ENCODE peak calls at places on chromosomes 12 and 14, in six cellular contexts. One of them, this sample, is unnamed.

GRCh38 chr14:37594916-37595808 is at the start of the genes FOXA1 and TTC6:
- DNase-seq in IMR-90: peak; percentile 24
- DNase-seq in H7: peak; percentile 89
- DNase-seq in aorta: no peak
- DNase-seq in fibroblast of lung: peak; percentile 12
- DNase-seq in mucosa of descending colon: peak; percentile 74
- DNase-seq in this sample: peak; percentile 83

GRCh38 chr14:49892301-49892635 is 614 bp upstream of the ARF6 start:
- DNase-seq in IMR-90: peak; percentile 82
- DNase-seq in H7: no peak
- DNase-seq in aorta: no peak
- DNase-seq in fibroblast of lung: peak; percentile 80
- DNase-seq in mucosa of descending colon: peak; percentile 78
- DNase-seq in this sample: peak; percentile 57

GRCh38 chr14:104431351-104431928 is 148.1 kb upstream of the C14orf180 start:
- DNase-seq in IMR-90: no peak
- DNase-seq in H7: no peak
- DNase-seq in aorta: peak; percentile 33
- DNase-seq in fibroblast of lung: no peak
- DNase-seq in mucosa of descending colon: no peak
- DNase-seq in this sample: no peak

GRCh38 chr12:65556676-65557424 is 267.4 kb upstream of the HMGA2 start:
- DNase-seq in IMR-90: peak; percentile 85
- DNase-seq in H7: peak; percentile 84
- DNase-seq in aorta: peak; percentile 80
- DNase-seq in fibroblast of lung: peak; percentile 72
- DNase-seq in mucosa of descending colon: peak; percentile 89
- DNase-seq in this sample: peak; percentile 84

GRCh38 chr14:23294734-23295561 is 7.7 kb downstream of the PPP1R3E start:
- DNase-seq in IMR-90: peak; percentile 51
- DNase-seq in H7: no peak
- DNase-seq in aorta: no peak
- DNase-seq in fibroblast of lung: peak; percentile 24
- DNase-seq in mucosa of descending colon: peak; percentile 74
- DNase-seq in this sample: peak; percentile 50

GRCh38 chr12:105831372-105831771 is 307.4 kb downstream of the NUAK1 start:
- DNase-seq in IMR-90: no peak
- DNase-seq in H7: peak; percentile 44
- DNase-seq in aorta: no peak
- DNase-seq in fibroblast of lung: no peak
- DNase-seq in mucosa of descending colon: no peak
- DNase-seq in this sample: no peak

GRCh38 chr12:117403586-117404139 is 42.2 kb upstream of the NOS1 start:
- DNase-seq in IMR-90: no peak
- DNase-seq in H7: no peak
- DNase-seq in aorta: no peak
- DNase-seq in fibroblast of lung: no peak
- DNase-seq in mucosa of descending colon: no peak
- DNase-seq in this sample: no peak

GRCh38 chr12:6764011-6764828 is 1.9 kb upstream of the PTMS start:
- DNase-seq in IMR-90: peak; percentile 99
- DNase-seq in H7: peak; percentile 96
- DNase-seq in aorta: peak; percentile 97
- DNase-seq in fibroblast of lung: peak; percentile 100
- DNase-seq in mucosa of descending colon: peak; percentile 83
- DNase-seq in this sample: peak; percentile 86

GRCh38 chr14:103123634-103124500 is 606 bp downstream of the TNFAIP2 start:
- DNase-seq in IMR-90: no peak
- DNase-seq in H7: peak; percentile 88
- DNase-seq in aorta: peak; percentile 76
- DNase-seq in fibroblast of lung: no peak
- DNase-seq in mucosa of descending colon: peak; percentile 54
- DNase-seq in this sample: peak; percentile 56

GRCh38 chr14:30264161-30264560 is 294.8 kb upstream of the G2E3 start:
- DNase-seq in IMR-90: no peak
- DNase-seq in H7: no peak
- DNase-seq in aorta: no peak
- DNase-seq in fibroblast of lung: no peak
- DNase-seq in mucosa of descending colon: no peak
- DNase-seq in this sample: no peak

GRCh38 chr14:30266290-30266689 is 292.7 kb upstream of the G2E3 start:
- DNase-seq in IMR-90: no peak
- DNase-seq in H7: no peak
- DNase-seq in aorta: no peak
- DNase-seq in fibroblast of lung: no peak
- DNase-seq in mucosa of descending colon: no peak
- DNase-seq in this sample: no peak

GRCh38 chr14:30272848-30273563 is 286.0 kb upstream of the G2E3 start:
- DNase-seq in IMR-90: no peak
- DNase-seq in H7: no peak
- DNase-seq in aorta: no peak
- DNase-seq in fibroblast of lung: no peak
- DNase-seq in mucosa of descending colon: no peak
- DNase-seq in this sample: no peak

GRCh38 chr14:30270200-30271161 is 288.5 kb upstream of the G2E3 start:
- DNase-seq in IMR-90: peak; percentile 81
- DNase-seq in H7: peak; percentile 41
- DNase-seq in aorta: peak; percentile 90
- DNase-seq in fibroblast of lung: peak; percentile 74
- DNase-seq in mucosa of descending colon: peak; percentile 82
- DNase-seq in this sample: peak; percentile 84

DNA sequence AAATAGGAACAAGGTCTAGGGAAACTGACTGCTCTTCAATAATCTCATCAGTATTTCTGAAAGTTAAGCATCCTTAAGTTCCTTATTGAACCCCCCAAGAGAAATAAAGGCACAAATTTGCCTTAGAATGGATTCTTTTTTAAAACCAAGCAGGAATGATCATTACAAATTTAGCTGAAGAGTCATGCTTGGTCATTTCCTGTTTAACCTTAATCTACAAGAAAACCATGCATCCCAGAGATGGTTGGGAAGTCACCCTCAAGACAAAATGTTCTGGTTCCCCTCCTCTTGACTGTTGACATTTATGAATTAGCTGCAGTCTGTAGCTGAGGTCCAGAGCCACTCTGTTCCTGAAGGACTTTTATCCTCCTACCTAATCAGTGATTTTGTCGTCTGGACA is 291.8 kb upstream of the G2E3 start:
- DNase-seq in IMR-90: peak; percentile 68
- DNase-seq in H7: no peak
- DNase-seq in aorta: no peak
- DNase-seq in fibroblast of lung: peak; percentile 62
- DNase-seq in mucosa of descending colon: no peak
- DNase-seq in this sample: no peak
- H3K4me3 ChIP-seq in IMR-90: no peak overlapping the region
- H3K4me3 ChIP-seq in H7: no peak overlapping the region
- H3K4me3 ChIP-seq in aorta: no peak overlapping the region
- H3K4me3 ChIP-seq in fibroblast of lung: no peak overlapping the region
- H3K4me3 ChIP-seq in mucosa of descending colon: no peak overlapping the region
- H3K4me3 ChIP-seq in this sample: no peak overlapping the region

DNA sequence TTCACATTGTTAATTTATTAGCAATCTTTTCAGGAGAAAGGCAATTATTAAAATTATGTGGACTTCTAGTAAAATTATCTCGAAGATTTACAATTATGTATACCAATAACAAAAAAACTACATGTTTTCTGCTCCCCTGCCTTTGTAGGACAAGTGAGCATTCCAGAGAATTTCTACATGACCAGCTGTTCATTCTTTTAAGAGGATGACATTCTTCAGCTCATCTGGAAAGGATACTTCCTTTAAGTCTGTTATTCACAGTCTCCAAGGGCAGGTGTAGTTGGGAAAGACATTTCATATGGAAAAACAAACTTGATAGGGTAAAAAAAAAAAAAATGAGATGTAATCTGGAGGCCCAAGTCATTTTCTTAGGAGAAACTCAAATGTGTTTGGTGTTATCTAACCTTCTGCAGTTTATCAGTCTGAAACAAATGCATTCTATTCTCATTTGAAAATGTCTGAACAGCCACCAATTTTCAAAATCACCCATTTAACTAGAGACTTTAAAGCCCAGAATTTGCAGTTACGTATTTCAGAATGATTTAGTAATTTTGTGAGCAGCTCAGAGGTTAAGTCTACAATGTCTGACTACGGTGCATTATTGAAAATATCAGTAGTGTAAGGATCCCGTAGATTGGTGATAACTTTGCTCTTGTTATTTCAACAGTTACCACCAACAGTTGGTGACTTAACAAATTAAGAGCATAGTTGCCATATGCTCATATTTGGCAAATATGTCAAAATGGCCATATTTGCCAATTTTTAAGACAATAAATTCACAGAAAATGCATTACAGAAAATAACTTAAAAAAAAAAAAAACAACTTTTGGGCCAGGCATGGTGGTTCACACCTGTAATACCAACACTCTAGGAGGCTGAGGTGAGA is 1.8 kb upstream of the PHLDA1 start:
- DNase-seq in IMR-90: peak; percentile 64
- DNase-seq in H7: no peak
- DNase-seq in aorta: no peak
- DNase-seq in fibroblast of lung: peak; percentile 61
- DNase-seq in mucosa of descending colon: no peak
- DNase-seq in this sample: no peak
- H3K4me3 ChIP-seq in IMR-90: peak overlapping the region; percentile 59
- H3K4me3 ChIP-seq in H7: peak overlapping the region; percentile 90
- H3K4me3 ChIP-seq in aorta: no peak overlapping the region
- H3K4me3 ChIP-seq in fibroblast of lung: peak overlapping the region; percentile 71
- H3K4me3 ChIP-seq in mucosa of descending colon: no peak overlapping the region
- H3K4me3 ChIP-seq in this sample: peak overlapping the region; percentile 75

GRCh38 chr12:48351022-48351708 is 446 bp upstream of the ZNF641 start:
- DNase-seq in IMR-90: peak; percentile 59
- DNase-seq in H7: no peak
- DNase-seq in aorta: peak; percentile 79
- DNase-seq in fibroblast of lung: peak; percentile 74
- DNase-seq in mucosa of descending colon: peak; percentile 76
- DNase-seq in this sample: peak; percentile 72
- H3K4me3 ChIP-seq in IMR-90: peak overlapping the region; percentile 98
- H3K4me3 ChIP-seq in H7: peak overlapping the region; percentile 82
- H3K4me3 ChIP-seq in aorta: peak overlapping the region; percentile 92
- H3K4me3 ChIP-seq in fibroblast of lung: peak overlapping the region; percentile 81
- H3K4me3 ChIP-seq in mucosa of descending colon: peak overlapping the region; percentile 72
- H3K4me3 ChIP-seq in this sample: peak overlapping the region; percentile 85

DNA sequence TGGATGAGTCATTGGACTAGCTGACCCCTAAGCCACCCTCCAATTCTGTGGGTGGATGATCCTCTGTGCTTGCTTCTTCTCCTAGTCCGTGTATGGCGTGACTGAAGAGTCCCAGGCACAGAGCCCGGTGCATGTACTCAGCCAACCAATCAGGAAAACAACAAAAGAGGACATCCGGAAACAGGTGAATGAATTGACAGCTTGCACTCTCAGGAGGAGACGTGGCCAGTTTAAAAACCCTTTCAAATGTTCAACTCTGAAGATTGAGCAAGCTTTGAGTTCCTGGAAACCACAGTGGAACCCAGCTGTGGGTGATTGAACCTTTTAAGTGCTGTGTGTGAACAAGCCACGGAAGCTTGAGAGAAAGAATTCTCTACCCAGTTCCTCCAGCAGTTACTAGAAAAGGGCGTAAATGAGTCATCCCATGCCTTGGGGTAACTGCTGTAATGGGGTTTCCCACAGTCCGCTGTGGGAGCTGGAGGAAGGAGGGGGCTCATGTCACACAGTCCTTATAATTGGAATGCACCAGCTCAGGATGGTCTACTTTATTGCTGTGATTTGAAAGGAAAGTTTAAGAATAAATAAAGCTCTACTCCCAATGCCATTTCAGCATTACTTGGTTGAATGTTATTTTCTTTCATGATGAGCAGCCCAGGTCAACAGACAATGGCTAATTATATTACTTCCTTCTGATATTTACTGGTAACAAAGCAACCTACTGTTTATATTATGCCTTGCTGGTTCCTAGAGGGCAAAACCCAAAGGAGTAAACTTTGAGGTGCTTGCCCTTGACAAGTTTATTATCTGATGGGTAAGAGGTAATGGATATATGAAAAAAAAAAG is 417.0 kb downstream of the DPF3 start:
- DNase-seq in IMR-90: peak; percentile 53
- DNase-seq in H7: no peak
- DNase-seq in aorta: no peak
- DNase-seq in fibroblast of lung: peak; percentile 88
- DNase-seq in mucosa of descending colon: peak; percentile 36
- DNase-seq in this sample: no peak
- H3K4me3 ChIP-seq in IMR-90: no peak overlapping the region
- H3K4me3 ChIP-seq in H7: no peak overlapping the region
- H3K4me3 ChIP-seq in aorta: no peak overlapping the region
- H3K4me3 ChIP-seq in fibroblast of lung: no peak overlapping the region
- H3K4me3 ChIP-seq in mucosa of descending colon: no peak overlapping the region
- H3K4me3 ChIP-seq in this sample: no peak overlapping the region

DNA sequence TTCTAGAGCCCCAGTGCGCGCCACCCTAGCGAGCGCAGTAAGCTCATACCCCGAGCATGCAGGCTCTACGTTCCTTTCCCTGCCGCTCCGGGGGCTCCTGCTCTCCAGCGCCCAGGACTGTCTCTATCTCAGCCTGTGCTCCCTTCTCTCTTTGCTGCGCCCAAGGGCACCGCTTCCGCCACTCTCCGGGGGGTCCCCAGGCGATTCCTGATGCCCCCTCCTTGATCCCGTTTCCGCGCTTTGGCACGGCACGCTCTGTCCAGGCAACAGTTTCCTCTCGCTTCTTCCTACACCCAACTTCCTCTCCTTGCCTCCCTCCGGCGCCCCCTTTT is 791 bp downstream of the TMEM233 start:
- DNase-seq in IMR-90: no peak
- DNase-seq in H7: no peak
- DNase-seq in aorta: peak; percentile 39
- DNase-seq in fibroblast of lung: peak; percentile 29
- DNase-seq in mucosa of descending colon: no peak
- DNase-seq in this sample: no peak
- H3K4me3 ChIP-seq in IMR-90: no peak overlapping the region
- H3K4me3 ChIP-seq in H7: peak overlapping the region; percentile 59
- H3K4me3 ChIP-seq in aorta: no peak overlapping the region
- H3K4me3 ChIP-seq in fibroblast of lung: no peak overlapping the region
- H3K4me3 ChIP-seq in mucosa of descending colon: no peak overlapping the region
- H3K4me3 ChIP-seq in this sample: peak overlapping the region; percentile 29

GRCh38 chr12:110403975-110404675 is 617 bp upstream of the ANAPC7 start:
- DNase-seq in IMR-90: peak; percentile 40
- DNase-seq in H7: peak; percentile 89
- DNase-seq in aorta: peak; percentile 80
- DNase-seq in fibroblast of lung: peak; percentile 41
- DNase-seq in mucosa of descending colon: peak; percentile 88
- DNase-seq in this sample: peak; percentile 82
- H3K4me3 ChIP-seq in IMR-90: peak overlapping the region; percentile 82
- H3K4me3 ChIP-seq in H7: peak overlapping the region; percentile 67
- H3K4me3 ChIP-seq in aorta: peak overlapping the region; percentile 82
- H3K4me3 ChIP-seq in fibroblast of lung: peak overlapping the region; percentile 91
- H3K4me3 ChIP-seq in mucosa of descending colon: peak overlapping the region; percentile 98
- H3K4me3 ChIP-seq in this sample: peak overlapping the region; percentile 100

GRCh38 chr14:61570188-61570960 is 124.9 kb upstream of the HIF1A start:
- DNase-seq in IMR-90: peak; percentile 43
- DNase-seq in H7: no peak
- DNase-seq in aorta: no peak
- DNase-seq in fibroblast of lung: peak; percentile 91
- DNase-seq in mucosa of descending colon: no peak
- DNase-seq in this sample: no peak
- H3K4me3 ChIP-seq in IMR-90: no peak overlapping the region
- H3K4me3 ChIP-seq in H7: no peak overlapping the region
- H3K4me3 ChIP-seq in aorta: no peak overlapping the region
- H3K4me3 ChIP-seq in fibroblast of lung: no peak overlapping the region
- H3K4me3 ChIP-seq in mucosa of descending colon: no peak overlapping the region
- H3K4me3 ChIP-seq in this sample: no peak overlapping the region

GRCh38 chr12:109996483-109996853 is 300 bp upstream of the GIT2 start:
- DNase-seq in IMR-90: no peak
- DNase-seq in H7: no peak
- DNase-seq in aorta: no peak
- DNase-seq in fibroblast of lung: no peak
- DNase-seq in mucosa of descending colon: no peak
- DNase-seq in this sample: no peak
- H3K4me3 ChIP-seq in IMR-90: peak overlapping the region; percentile 85
- H3K4me3 ChIP-seq in H7: no peak overlapping the region
- H3K4me3 ChIP-seq in aorta: peak overlapping the region; percentile 94
- H3K4me3 ChIP-seq in fibroblast of lung: peak overlapping the region; percentile 70
- H3K4me3 ChIP-seq in mucosa of descending colon: peak overlapping the region; percentile 96
- H3K4me3 ChIP-seq in this sample: peak overlapping the region; percentile 75